ENCODE peak calls at places on chromosomes 4 and X, in nine cellular contexts. Z, V, Y, T, R, O, S, C and Q are unnamed samples.

GRCh38 chr4:184688447-184688846 is 38.9 kb downstream of the PRIMPOL start:
- DNase-seq in Y (no peak), R (no peak), V (no peak), S (peak; percentile 92), C (no peak), O (no peak), Z (no peak), T (no peak), Q (peak; percentile 97)

GRCh38 chrX:108072746-108073145 is 18.6 kb downstream of the PSMD10 start:
- DNase-seq in Y (no peak), V (no peak), O (no peak), C (no peak), S (peak; percentile 70), R (no peak), T (no peak), Z (no peak), Q (peak; percentile 32)

GRCh38 chr4:23290656-23291055 is 597.9 kb downstream of the GBA3 start:
- DNase-seq in S (peak; percentile 6), Z (no peak), V (no peak), R (no peak), O (no peak), T (no peak), Y (no peak), C (no peak), Q (no peak)

GRCh38 chrX:119755981-119756533 is 2.3 kb upstream of the SOWAHD start:
- DNase-seq in R (no peak), O (peak; percentile 63), Z (no peak), V (no peak), Y (no peak), T (no peak), S (no peak), C (no peak), Q (no peak)

GRCh38 chr4:135718019-135718418 is 1516.4 kb upstream of the PABPC4L start:
- DNase-seq in C (no peak), R (no peak), T (no peak), Z (no peak), V (no peak), Y (no peak), O (no peak), S (no peak), Q (no peak)

GRCh38 chr4:69830529-69831269 is 29.2 kb downstream of the SULT1E1 start:
- DNase-seq in O (no peak), Y (no peak), V (no peak), S (peak; percentile 34), R (no peak), C (no peak), Z (no peak), T (no peak), Q (peak; percentile 10)

GRCh38 chrX:151825927-151826471 is 86.7 kb upstream of the MAGEA4 start:
- DNase-seq in Y (no peak), R (no peak), C (no peak), S (peak; percentile 59), V (no peak), T (no peak), Z (no peak), O (no peak), Q (peak; percentile 90)

GRCh38 chrX:140500427-140500826 is 4.4 kb downstream of the SOX3 start:
- DNase-seq in T (no peak), C (no peak), O (no peak), Y (no peak), Z (no peak), S (no peak), V (no peak), R (no peak), Q (no peak)

GRCh38 chr4:181536753-181537434 is 706.3 kb upstream of the TENM3 start:
- DNase-seq in Y (no peak), T (no peak), V (no peak), O (no peak), S (no peak), R (no peak), C (no peak), Z (no peak), Q (no peak)

GRCh38 chr4:150155391-150155790 is 77.1 kb downstream of the DCLK2 start:
- DNase-seq in V (no peak), T (no peak), Z (no peak), O (no peak), R (no peak), Y (no peak), C (no peak), S (no peak), Q (no peak)

GRCh38 chr4:7828011-7828720 is 111.5 kb downstream of the AFAP1 start:
- DNase-seq in Z (peak; percentile 85), Y (peak; percentile 42), R (no peak), T (no peak), O (peak; percentile 69), V (peak; percentile 42), S (peak; percentile 96), C (no peak), Q (peak; percentile 98)

GRCh38 chrX:110143454-110144210 is 140.7 kb downstream of the TMEM164 start:
- DNase-seq in R (no peak), V (no peak), C (no peak), Y (no peak), S (peak; percentile 56), T (no peak), Z (no peak), O (no peak), Q (no peak)

GRCh38 chr4:7524064-7524682 is 89.4 kb upstream of the PSAPL1 start:
- DNase-seq in V (no peak), C (no peak), T (no peak), Z (no peak), Y (no peak), S (no peak), R (no peak), O (no peak), Q (no peak)

GRCh38 chr4:176641237-176641636 is 151.5 kb downstream of the VEGFC start:
- DNase-seq in O (no peak), R (no peak), S (peak; percentile 21), V (no peak), Y (no peak), C (no peak), Z (no peak), T (no peak), Q (peak; percentile 55)

GRCh38 chr4:54423066-54423465 is 194.0 kb downstream of the PDGFRA start:
- DNase-seq in V (no peak), O (no peak), S (peak; percentile 71), T (no peak), C (no peak), R (no peak), Y (no peak), Z (no peak), Q (peak; percentile 90)

GRCh38 chr4:80361329-80361900 is 25.9 kb downstream of the CFAP299 start:
- DNase-seq in C (no peak), V (no peak), O (no peak), R (no peak), T (no peak), S (peak; percentile 28), Y (no peak), Z (no peak), Q (peak; percentile 58)

GRCh38 chr4:57086324-57086723 is 23.9 kb downstream of the IGFBP7 start:
- DNase-seq in O (no peak), T (no peak), S (no peak), Y (no peak), Z (no peak), V (no peak), R (no peak), C (no peak), Q (no peak)

GRCh38 chr4:57091657-57092162 is 18.5 kb downstream of the IGFBP7 start:
- DNase-seq in R (no peak), O (no peak), V (no peak), Z (no peak), C (no peak), T (no peak), S (no peak), Y (no peak), Q (no peak)

GRCh38 chr4:57093816-57094481 is 16.2 kb downstream of the IGFBP7 start:
- DNase-seq in S (no peak), Z (no peak), O (no peak), Y (peak; percentile 33), C (no peak), T (no peak), R (no peak), V (peak; percentile 40), Q (no peak)

GRCh38 chr4:57089549-57089948 is 20.6 kb downstream of the IGFBP7 start:
- DNase-seq in Y (no peak), T (no peak), Z (no peak), V (no peak), C (no peak), R (no peak), S (no peak), O (no peak), Q (no peak)

DNA sequence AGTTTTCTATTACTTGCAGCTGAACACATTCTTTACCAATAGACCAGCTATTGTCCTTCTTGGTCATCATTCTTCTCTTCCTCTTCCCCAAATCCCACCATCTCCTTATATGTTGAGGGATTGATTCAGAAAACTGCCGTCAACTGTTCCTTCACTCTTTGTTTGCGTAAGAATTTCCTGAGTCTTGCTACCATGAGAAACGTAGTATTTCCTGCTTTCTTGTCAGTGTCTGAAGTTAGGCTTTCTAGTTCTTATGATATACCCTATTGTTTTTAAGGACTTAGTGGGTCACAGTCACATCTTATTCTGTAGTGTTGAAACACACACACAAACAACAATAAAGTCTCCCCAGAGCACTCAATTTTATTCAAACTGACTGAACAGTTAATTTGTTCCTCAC is 20.1 kb downstream of the IGFBP7 start:
- DNase-seq in Z (no peak), C (no peak), Y (no peak), T (no peak), R (no peak), O (no peak), V (no peak), S (no peak), Q (no peak)
- H3K27ac ChIP-seq in Z (peak overlapping the region; percentile 36), C (no peak overlapping the region), Y (peak overlapping the region; percentile 57), T (no peak overlapping the region), R (no peak overlapping the region), O (no peak overlapping the region), V (no peak overlapping the region), S (no peak overlapping the region), Q (no peak overlapping the region)

GRCh38 chrX:24023538-24023937 is 3.4 kb downstream of the KLHL15 start:
- DNase-seq in Z (no peak), S (no peak), O (no peak), V (no peak), C (no peak), R (no peak), T (no peak), Y (no peak), Q (no peak)
- H3K27ac ChIP-seq in Z (no peak overlapping the region), S (no peak overlapping the region), O (no peak overlapping the region), V (no peak overlapping the region), C (no peak overlapping the region), R (no peak overlapping the region), T (no peak overlapping the region), Y (no peak overlapping the region), Q (peak overlapping the region; percentile 100)

DNA sequence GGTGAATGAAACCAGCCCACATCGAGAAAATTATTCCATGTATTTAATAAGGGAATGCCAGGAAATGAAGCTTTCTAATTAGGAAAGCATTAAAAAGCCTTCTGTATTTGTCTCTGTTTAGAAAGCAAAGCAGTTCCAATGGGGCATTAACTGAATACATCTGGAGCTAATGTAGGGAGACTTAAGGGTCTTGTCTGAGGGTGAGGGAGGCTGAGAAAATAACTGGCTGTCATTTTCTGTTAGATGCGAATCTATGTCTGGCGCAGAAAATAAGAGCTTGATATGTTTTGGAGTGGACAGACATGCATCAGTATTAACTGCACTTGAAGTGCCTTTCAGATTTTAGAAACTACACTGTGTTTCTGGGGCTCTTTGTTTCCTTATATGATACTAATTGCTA is 111.3 kb downstream of the KLHL8 start:
- DNase-seq in O (no peak), R (no peak), V (no peak), Z (no peak), S (no peak), C (no peak), Y (no peak), T (no peak), Q (no peak)
- H3K27ac ChIP-seq in O (no peak overlapping the region), R (no peak overlapping the region), V (no peak overlapping the region), Z (no peak overlapping the region), S (no peak overlapping the region), C (no peak overlapping the region), Y (peak overlapping the region; percentile 35), T (no peak overlapping the region), Q (no peak overlapping the region)

GRCh38 chrX:149010026-149010898 is 494.8 kb downstream of the IDS start:
- DNase-seq in Z (no peak), S (no peak), R (no peak), Y (no peak), T (no peak), C (no peak), O (no peak), V (no peak), Q (no peak)
- H3K27ac ChIP-seq in Z (no peak overlapping the region), S (no peak overlapping the region), R (no peak overlapping the region), Y (no peak overlapping the region), T (no peak overlapping the region), C (no peak overlapping the region), O (no peak overlapping the region), V (no peak overlapping the region), Q (no peak overlapping the region)